ENCODE peak calls at places on chromosomes 5 and 9, in six cellular contexts. N is uterus, R is tibial nerve, I is nephron progenitor cell, E is astrocyte of the spinal cord, T is spleen. O is an unnamed sample.

GRCh38 chr5:64727150-64727549 is 36.8 kb downstream of the SHISAL2B start:
- DNase-seq in N (no peak), R (no peak), I (no peak), E (no peak), T (no peak), O (no peak)

GRCh38 chr5:57478826-57479225 is 3.8 kb downstream of the ACTBL2 start:
- DNase-seq in N (no peak), R (no peak), I (no peak), E (no peak), T (no peak), O (no peak)

GRCh38 chr5:76542887-76543690 is 80.1 kb downstream of the F2RL2 start:
- DNase-seq in N (no peak), R (peak), I (peak), E (no peak), T (peak), O (no peak)

GRCh38 chr5:134567651-134568338 is 42.3 kb downstream of the JADE2 start:
- DNase-seq in N (peak), R (peak), I (no peak), E (peak), T (peak), O (no peak)

GRCh38 chr5:175873090-175873454 is 1.7 kb downstream of the CPLX2 start:
- DNase-seq in N (no peak), R (no peak), I (peak), E (no peak), T (no peak), O (no peak)

GRCh38 chr5:57327934-57328333 is 154.1 kb downstream of the GPBP1 start:
- DNase-seq in N (no peak), R (no peak), I (no peak), E (no peak), T (no peak), O (no peak)

GRCh38 chr5:23419115-23419514 is 88.3 kb upstream of the PRDM9 start:
- DNase-seq in N (no peak), R (no peak), I (peak), E (no peak), T (no peak), O (no peak)

GRCh38 chr9:94952553-94953373 is 226.3 kb downstream of the AOPEP start:
- DNase-seq in N (peak), R (peak), I (no peak), E (no peak), T (no peak), O (no peak)

GRCh38 chr9:119322137-119322695 is 47.0 kb downstream of the BRINP1 start:
- DNase-seq in N (peak), R (no peak), I (peak), E (no peak), T (no peak), O (no peak)

GRCh38 chr5:119411935-119412623 is 40.2 kb upstream of the HSD17B4 start:
- DNase-seq in N (peak), R (peak), I (peak), E (peak), T (no peak), O (peak)

GRCh38 chr5:37807015-37807414 is 32.8 kb downstream of the GDNF start:
- DNase-seq in N (no peak), R (no peak), I (no peak), E (no peak), T (no peak), O (no peak)

GRCh38 chr5:37806016-37806415 is 33.8 kb downstream of the GDNF start:
- DNase-seq in N (no peak), R (no peak), I (no peak), E (no peak), T (no peak), O (no peak)

GRCh38 chr5:37810311-37810710 is 29.5 kb downstream of the GDNF start:
- DNase-seq in N (no peak), R (no peak), I (no peak), E (no peak), T (no peak), O (no peak)

GRCh38 chr5:37804401-37804800 is 35.4 kb downstream of the GDNF start:
- DNase-seq in N (no peak), R (no peak), I (no peak), E (no peak), T (no peak), O (no peak)

GRCh38 chr5:37807902-37808301 is 31.9 kb downstream of the GDNF start:
- DNase-seq in N (no peak), R (no peak), I (no peak), E (no peak), T (no peak), O (no peak)
- TF ChIP-seq CTCF in N (no peak), R (no peak), I (no peak), E (no peak), T (no peak), O (no peak)

GRCh38 chr9:134364391-134365114 is 38.3 kb downstream of the RXRA start:
- DNase-seq in N (no peak), R (no peak), I (no peak), E (no peak), T (no peak), O (no peak)
- TF ChIP-seq CTCF in N (no peak), R (no peak), I (no peak), E (peak), T (no peak), O (no peak)

DNA sequence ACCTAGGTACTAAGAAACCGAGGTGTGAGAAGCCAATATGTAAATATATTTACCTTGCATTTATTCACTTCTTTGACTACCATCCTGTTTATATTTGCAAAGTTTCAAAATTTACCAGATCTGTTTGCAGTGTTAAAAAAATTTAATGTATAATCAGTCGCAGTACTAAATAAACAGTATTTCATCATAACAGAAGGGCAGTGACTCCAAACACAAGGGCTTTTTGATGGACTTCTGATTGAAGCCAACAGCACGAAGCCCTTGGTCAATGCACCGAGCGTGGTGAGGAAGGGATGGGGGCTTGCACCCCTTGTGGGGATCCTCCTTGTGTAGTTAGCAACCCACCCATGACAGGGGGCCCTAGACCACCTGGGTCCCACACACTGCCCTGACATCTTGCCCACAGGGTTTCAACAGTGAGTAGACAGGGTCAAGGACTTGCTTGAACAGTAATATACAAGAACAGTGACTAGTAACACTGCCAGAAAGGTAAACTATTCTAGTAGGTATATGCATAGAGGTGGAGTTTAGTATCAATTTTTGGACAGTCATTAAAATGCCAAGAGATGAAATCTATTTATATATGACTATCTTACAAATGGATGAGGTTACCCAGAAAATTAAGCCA is 52.6 kb upstream of the TBC1D9B start:
- DNase-seq in N (no peak), R (no peak), I (no peak), E (no peak), T (no peak), O (no peak)
- TF ChIP-seq CTCF in N (no peak), R (no peak), I (no peak), E (no peak), T (no peak), O (no peak)

GRCh38 chr5:141360685-141361084 is 891 bp downstream of the PCDHGB2 start:
- DNase-seq in N (no peak), R (no peak), I (no peak), E (no peak), T (no peak), O (no peak)

GRCh38 chr5:141359790-141360426 is at the start of gene PCDHGB2:
- DNase-seq in N (no peak), R (no peak), I (no peak), E (peak), T (no peak), O (no peak)

GRCh38 chr5:141366016-141366896 is 2.3 kb downstream of the PCDHGA5 start:
- DNase-seq in N (no peak), R (no peak), I (no peak), E (no peak), T (no peak), O (no peak)

GRCh38 chr5:141362719-141363118 is 1.2 kb upstream of the PCDHGA5 start:
- DNase-seq in N (no peak), R (no peak), I (no peak), E (no peak), T (no peak), O (no peak)

DNA sequence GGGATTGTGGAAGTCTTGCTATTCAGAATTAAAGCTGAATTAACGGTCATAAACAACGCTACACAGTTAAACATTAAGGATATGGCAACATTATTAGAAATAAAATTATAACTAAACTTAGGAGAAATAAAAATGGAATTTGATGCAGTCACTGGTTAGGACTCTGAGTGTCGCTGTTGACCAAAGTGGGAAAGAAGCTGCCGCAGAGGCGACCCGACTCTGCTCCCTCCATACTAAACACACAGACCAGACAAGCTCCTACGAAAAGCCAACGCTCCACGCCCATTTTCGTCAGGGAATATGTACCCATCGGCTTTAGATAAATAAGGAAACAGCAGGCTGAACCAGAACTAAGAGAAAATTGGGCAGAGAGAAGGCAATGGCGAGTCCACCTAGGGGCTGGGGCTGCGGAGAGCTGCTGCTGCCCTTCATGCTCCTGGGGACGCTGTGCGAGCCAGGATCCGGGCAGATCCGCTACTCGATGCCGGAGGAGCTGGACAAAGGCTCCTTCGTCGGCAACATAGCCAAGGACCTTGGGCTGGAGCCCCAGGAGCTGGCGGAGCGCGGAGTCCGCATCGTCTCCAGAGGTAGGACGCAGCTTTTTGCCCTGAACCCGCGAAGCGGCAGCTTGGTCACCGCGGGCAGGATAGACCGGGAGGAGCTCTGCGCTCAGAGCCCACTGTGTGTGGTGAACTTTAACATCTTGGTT is at the start of gene PCDHGA5:
- DNase-seq in N (no peak), R (no peak), I (no peak), E (no peak), T (no peak), O (no peak)
- TF ChIP-seq CTCF in N (no peak), R (no peak), I (no peak), E (no peak), T (no peak), O (no peak)

DNA sequence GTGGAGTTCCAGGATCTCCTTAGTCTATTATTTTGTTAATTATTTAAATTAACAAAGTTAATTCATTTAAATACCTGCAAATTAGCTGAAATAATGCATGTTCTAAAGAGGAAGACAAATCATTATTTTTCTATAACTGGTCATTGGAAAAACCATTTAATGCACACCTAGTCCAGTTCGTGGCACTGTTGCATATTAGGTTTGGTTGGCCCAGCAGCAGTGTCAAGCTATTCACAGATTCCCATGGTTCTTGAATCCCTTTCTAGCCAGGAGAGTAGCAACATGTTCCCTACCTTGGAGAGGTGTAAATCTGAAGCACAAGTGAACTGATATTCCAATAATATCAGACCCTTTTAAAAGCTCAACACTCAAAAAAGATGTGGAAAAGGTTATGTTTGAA is 155.2 kb downstream of the TMEM161B start:
- DNase-seq in N (no peak), R (no peak), I (no peak), E (no peak), T (no peak), O (no peak)
- TF ChIP-seq CTCF in N (no peak), R (no peak), I (no peak), E (no peak), T (no peak), O (no peak)

O was measured in osteocyte.